ENCODE peak calls at places on chromosomes 16 and 17, in seven cellular contexts. B is IMR-90, D is brain microvascular endothelial cell, G is AG10803, T is ovary, O is HFF-Myc, U is esophagus muscularis mucosa. J is an unnamed sample.

GRCh38 chr16:2178321-2179106 is 17.9 kb downstream of the CASKIN1 start:
- DNase-seq in T (no peak), G (no peak), O (no peak), B (no peak), D (no peak), U (no peak), J (peak)

GRCh38 chr16:53090591-53091507 is 36.1 kb downstream of the CHD9 start:
- DNase-seq in B (peak), O (peak), T (peak), U (peak), D (peak), G (peak), J (peak)

GRCh38 chr16:49441366-49441780 is 67.8 kb downstream of the C16orf78 start:
- DNase-seq in B (no peak), O (no peak), T (peak), G (no peak), U (no peak), D (no peak), J (peak)

GRCh38 chr16:66476328-66477027 is 49.4 kb downstream of the BEAN1 start:
- DNase-seq in U (no peak), O (no peak), G (no peak), T (no peak), B (no peak), D (no peak), J (peak)

GRCh38 chr16:72856797-72857196 is 191.1 kb downstream of the ZFHX3 start:
- DNase-seq in O (no peak), U (no peak), B (no peak), T (no peak), G (no peak), D (peak), J (peak)

GRCh38 chr17:77002103-77003045 is 134.2 kb downstream of the MGAT5B start:
- DNase-seq in D (peak), B (peak), T (no peak), O (peak), G (peak), U (no peak), J (peak)

GRCh38 chr17:67125924-67126323 is 81.6 kb downstream of the CACNG1 start:
- DNase-seq in T (no peak), G (no peak), O (no peak), B (no peak), U (no peak), D (no peak), J (no peak)

GRCh38 chr17:40480501-40481003 is 20.9 kb downstream of the TNS4 start:
- DNase-seq in T (no peak), D (no peak), U (no peak), G (peak), O (no peak), B (no peak), J (no peak)

GRCh38 chr16:88667496-88667895 is 4.6 kb upstream of the MVD start:
- DNase-seq in D (no peak), G (no peak), T (no peak), U (no peak), O (no peak), B (no peak), J (peak)

GRCh38 chr16:88711750-88712340 is 5.5 kb downstream of the CTU2 start:
- DNase-seq in B (no peak), D (no peak), T (no peak), O (no peak), G (no peak), U (no peak), J (no peak)

GRCh38 chr17:1144139-1144538 is 35.6 kb downstream of the ABR start:
- DNase-seq in D (no peak), B (no peak), G (no peak), U (no peak), T (no peak), O (no peak), J (no peak)

GRCh38 chr17:1145311-1145986 is 34.3 kb downstream of the ABR start:
- DNase-seq in U (no peak), T (no peak), G (no peak), O (no peak), B (no peak), D (no peak), J (no peak)

GRCh38 chr17:1143573-1143972 is 36.2 kb downstream of the ABR start:
- DNase-seq in O (no peak), G (no peak), D (peak), T (no peak), B (peak), U (no peak), J (peak)

GRCh38 chr17:1146551-1147265 is 33.1 kb downstream of the ABR start:
- DNase-seq in O (no peak), B (no peak), T (no peak), U (no peak), D (no peak), G (no peak), J (no peak)

DNA sequence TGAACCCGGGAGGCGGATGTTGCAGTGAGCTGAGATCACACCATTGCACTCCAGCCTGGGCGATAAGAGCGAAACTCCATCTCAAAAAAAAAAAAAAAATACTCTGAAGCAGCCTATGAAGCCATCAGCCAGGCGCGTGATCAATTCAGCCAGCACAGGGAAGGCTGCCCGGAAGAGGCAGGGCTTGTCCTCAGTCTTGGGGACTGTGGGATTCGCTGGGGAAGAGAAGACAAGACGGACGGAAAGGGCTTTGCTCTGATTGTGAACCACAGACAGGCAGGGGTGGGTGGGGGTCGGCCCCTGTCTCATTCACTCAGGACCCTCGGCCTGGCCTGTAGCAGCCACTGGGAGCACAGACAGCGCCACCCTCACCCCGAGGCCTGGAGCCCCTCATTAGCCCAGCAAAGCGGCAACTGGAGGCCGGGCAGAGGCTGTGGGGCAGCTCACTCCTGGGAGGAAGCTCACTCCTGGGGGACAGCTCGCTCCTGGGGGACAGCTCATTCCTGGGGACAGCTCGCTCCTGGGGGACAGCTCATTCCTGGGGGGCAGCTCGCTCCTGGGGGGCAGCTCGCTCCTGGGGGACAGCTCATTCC is 37.2 kb downstream of the ABR start:
- DNase-seq in T (no peak), B (no peak), G (no peak), O (no peak), U (no peak), D (no peak), J (no peak)
- H3K4me3 ChIP-seq in T (no peak), B (no peak), G (no peak), O (no peak), U (no peak), D (no peak), J (no peak)

GRCh38 chr17:38883592-38884526 is 14.0 kb downstream of the LASP1 start:
- DNase-seq in G (no peak), U (no peak), B (no peak), O (no peak), D (no peak), T (no peak), J (peak)
- TF ChIP-seq CTCF in G (peak), U (no peak), B (no peak), O (no peak), D (peak), T (no peak), J (peak)

GRCh38 chr16:152141-153128 is at the start of gene HBZ:
- DNase-seq in D (no peak), B (no peak), G (no peak), U (no peak), T (no peak), O (no peak), J (no peak)

GRCh38 chr16:149024-149675 is 3.3 kb upstream of the HBZ start:
- DNase-seq in U (no peak), B (peak), D (peak), T (no peak), O (no peak), G (peak), J (peak)

GRCh38 chr16:155031-155398 is 2.6 kb downstream of the HBZ start:
- DNase-seq in B (no peak), U (no peak), T (no peak), D (no peak), G (no peak), O (no peak), J (no peak)

GRCh38 chr16:159136-159849 is 6.5 kb upstream of the HBM start:
- DNase-seq in B (no peak), T (no peak), G (no peak), D (no peak), O (no peak), U (no peak), J (no peak)

GRCh38 chr16:154223-155030 is 2.0 kb downstream of the HBZ start:
- DNase-seq in T (no peak), B (peak), U (no peak), O (no peak), D (peak), G (no peak), J (peak)
- H3K4me3 ChIP-seq in T (peak), B (peak), U (peak), O (peak), D (peak), G (peak), J (peak)

DNA sequence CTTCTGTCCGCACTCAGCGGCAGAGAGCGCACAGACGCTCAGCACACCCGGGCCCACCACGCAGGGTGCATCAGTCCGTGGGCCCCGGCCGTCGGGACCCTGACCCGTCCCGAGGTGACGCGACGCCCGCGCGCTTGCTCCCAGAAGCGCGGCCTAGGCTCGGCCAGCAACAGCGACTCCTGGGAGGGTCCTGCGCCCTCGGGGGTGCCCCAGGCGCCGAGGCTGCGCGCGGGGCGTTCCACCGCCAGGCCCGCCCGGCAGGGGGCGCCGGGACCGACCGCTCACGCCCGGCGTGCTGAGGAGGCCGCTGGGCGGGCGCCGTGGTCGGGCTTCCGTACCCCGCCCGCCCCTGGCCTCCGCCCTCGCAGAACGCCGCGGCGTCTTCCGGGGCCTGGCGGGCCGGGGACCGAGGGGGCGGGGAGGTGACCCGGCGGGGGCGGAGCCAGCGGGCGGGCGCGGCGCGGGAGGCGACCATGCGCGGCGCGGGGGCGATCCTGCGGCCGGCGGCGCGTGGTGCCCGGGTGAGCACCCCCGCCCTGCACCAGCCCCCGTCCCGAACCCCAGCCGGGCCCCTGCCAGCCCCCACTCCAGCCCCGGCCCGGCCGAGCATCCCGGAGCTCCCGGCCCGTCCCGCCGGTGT is at the start of gene CISD3:
- DNase-seq in G (peak), O (no peak), T (peak), B (peak), U (no peak), D (no peak), J (peak)
- TF ChIP-seq CTCF in G (no peak), O (peak), T (peak), B (peak), U (peak), D (peak), J (peak)

GRCh38 chr16:82715160-82715559 is 88.4 kb downstream of the CDH13 start:
- DNase-seq in D (no peak), T (no peak), G (no peak), U (no peak), O (no peak), B (no peak), J (no peak)
- H3K4me3 ChIP-seq in D (no peak), T (no peak), G (no peak), U (no peak), O (no peak), B (no peak), J (no peak)

GRCh38 chr17:13756763-13757162 is 155.0 kb upstream of the HS3ST3A1 start:
- DNase-seq in T (no peak), U (no peak), O (no peak), D (no peak), B (no peak), G (no peak), J (no peak)
- TF ChIP-seq CTCF in T (no peak), U (no peak), O (no peak), D (no peak), B (no peak), G (no peak), J (no peak)

J was measured in choroid plexus epithelial cell.